ENCODE peak calls at places on chromosomes 12 and 14, in nine cellular contexts. R is GM12892, W is A549, A is HCT116, T is GM12878, P is tibial nerve, M is GM12891, O is heart left ventricle, C is breast epithelium. K is an unnamed sample.

GRCh38 chr14:58882577-58883018 is 244.8 kb downstream of the DACT1 start:
- DNase-seq in T (no peak), M (no peak), P (peak), C (no peak), W (no peak), O (no peak), A (no peak), R (no peak), K (no peak)

GRCh38 chr12:55736780-55737580 is 5.9 kb upstream of the GDF11 start:
- DNase-seq in M (no peak), W (peak), R (no peak), O (peak), P (peak), C (no peak), T (no peak), A (peak), K (peak)

GRCh38 chr12:91178139-91178561 is 4.5 kb downstream of the DCN start:
- DNase-seq in T (no peak), P (no peak), C (no peak), W (no peak), M (no peak), O (no peak), A (no peak), R (no peak), K (no peak)

GRCh38 chr12:54030442-54030801 is 2.2 kb downstream of the HOXC6 start:
- DNase-seq in P (no peak), W (no peak), O (no peak), T (no peak), C (no peak), R (no peak), M (no peak), A (no peak), K (no peak)

GRCh38 chr14:31059152-31059924 is 33.2 kb upstream of the STRN3 start:
- DNase-seq in C (no peak), O (no peak), P (peak), W (no peak), R (no peak), T (no peak), A (no peak), M (no peak), K (peak)

GRCh38 chr12:6235499-6235898 is 35.3 kb downstream of the CD9 start:
- DNase-seq in A (no peak), M (no peak), O (no peak), W (no peak), T (no peak), R (no peak), C (peak), P (no peak), K (peak)

GRCh38 chr14:52863339-52863700 is 71.9 kb upstream of the GNPNAT1 start:
- DNase-seq in W (no peak), O (no peak), M (no peak), R (no peak), C (no peak), P (no peak), T (no peak), A (no peak), K (no peak)

GRCh38 chr12:102300824-102301461 is 103.3 kb upstream of the PMCH start:
- DNase-seq in T (peak), C (no peak), A (peak), M (no peak), R (no peak), W (peak), P (no peak), O (no peak), K (no peak)

GRCh38 chr14:90628825-90629224 is 187.4 kb downstream of the TTC7B start:
- DNase-seq in P (no peak), T (no peak), O (no peak), C (no peak), W (no peak), M (no peak), R (no peak), A (no peak), K (peak)

GRCh38 chr12:120741476-120742206 is 16.0 kb downstream of the ACADS start:
- DNase-seq in M (no peak), P (no peak), A (no peak), W (no peak), T (no peak), R (no peak), O (no peak), C (no peak), K (no peak)
- TF ChIP-seq POLR2A in M (no peak), P (no peak), A (no peak), W (no peak), T (no peak), R (no peak), O (no peak), C (no peak), K (no peak)

DNA sequence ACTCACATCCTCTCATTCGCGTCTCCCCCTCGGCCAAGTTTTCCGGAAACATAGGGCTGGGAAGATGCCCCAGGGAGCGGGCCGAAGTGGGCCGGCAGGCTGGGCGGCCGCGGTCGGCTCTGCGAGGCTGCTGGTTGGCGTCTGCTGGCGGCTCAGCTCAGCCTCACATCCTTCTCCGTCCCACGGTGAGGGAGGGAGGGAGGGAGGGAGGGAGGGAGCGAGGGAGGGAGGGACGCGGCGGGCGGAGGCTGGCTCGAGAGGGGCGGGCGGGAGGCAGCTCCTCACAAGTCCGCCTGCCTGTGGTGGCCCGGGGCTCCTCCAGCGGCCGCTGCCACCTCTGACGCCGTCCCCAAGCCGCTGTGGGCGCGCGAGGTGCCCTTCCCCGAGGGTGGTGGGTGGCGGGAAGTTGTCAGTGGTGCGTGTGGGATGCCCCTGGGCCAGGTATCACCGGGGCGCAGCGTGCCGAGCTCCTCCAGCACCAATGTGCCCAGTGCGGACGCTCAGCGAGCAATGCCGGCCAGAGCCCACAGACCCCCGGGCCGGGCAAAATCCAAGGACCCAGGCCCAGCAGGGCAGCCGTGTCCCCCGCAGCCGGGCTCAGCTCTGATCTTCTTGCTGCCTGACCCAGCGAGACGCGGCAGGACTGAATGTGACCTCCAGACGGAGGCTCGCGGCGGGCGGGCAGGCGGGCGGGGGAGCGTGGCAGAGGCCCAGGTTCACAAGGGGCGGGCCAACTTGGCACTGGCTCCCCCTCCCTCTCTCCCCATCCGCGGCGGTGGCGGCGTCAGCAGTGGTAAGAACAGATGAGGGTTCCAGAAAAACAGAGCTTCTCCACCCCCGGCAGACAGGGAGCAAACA is 94.0 kb downstream of the RFLNA start:
- DNase-seq in M (no peak), T (no peak), A (no peak), W (peak), R (no peak), P (peak), O (peak), C (peak), K (peak)
- TF ChIP-seq POLR2A in M (no peak), T (no peak), A (no peak), W (peak), R (no peak), P (no peak), O (no peak), C (no peak), K (no peak)

GRCh38 chr14:24366664-24367505 is 1.1 kb upstream of the NFATC4 start:
- DNase-seq in A (peak), R (peak), O (peak), P (peak), M (peak), C (peak), W (peak), T (peak), K (peak)
- TF ChIP-seq POLR2A in A (no peak), R (no peak), O (no peak), P (peak), M (no peak), C (peak), W (no peak), T (no peak), K (peak)

GRCh38 chr12:46550266-46550879 is 177.8 kb upstream of the SLC38A2 start:
- DNase-seq in T (no peak), R (no peak), O (no peak), C (no peak), P (no peak), A (no peak), W (no peak), M (no peak), K (no peak)

GRCh38 chr12:46553266-46553665 is 180.7 kb upstream of the SLC38A2 start:
- DNase-seq in O (no peak), C (no peak), M (no peak), T (no peak), P (peak), W (peak), A (peak), R (no peak), K (no peak)

GRCh38 chr12:46547421-46548340 is 175.1 kb upstream of the SLC38A2 start:
- DNase-seq in W (no peak), R (no peak), O (no peak), T (no peak), C (no peak), A (no peak), P (no peak), M (no peak), K (no peak)

GRCh38 chr12:46546634-46547273 is 174.2 kb upstream of the SLC38A2 start:
- DNase-seq in A (no peak), R (peak), O (no peak), T (peak), M (no peak), W (no peak), C (no peak), P (no peak), K (no peak)

GRCh38 chr12:46549527-46550265 is 177.1 kb upstream of the SLC38A2 start:
- DNase-seq in A (peak), R (no peak), P (no peak), C (no peak), M (no peak), T (no peak), O (no peak), W (no peak), K (no peak)
- TF ChIP-seq POLR2A in A (no peak), R (no peak), P (no peak), C (no peak), M (no peak), T (no peak), O (no peak), W (no peak), K (no peak)

GRCh38 chr12:43551271-43551970 is 582 bp downstream of the ADAMTS20 start:
- DNase-seq in P (no peak), O (peak), T (no peak), W (no peak), C (no peak), A (no peak), M (no peak), R (no peak), K (no peak)

GRCh38 chr12:43550831-43551270 is 1.2 kb downstream of the ADAMTS20 start:
- DNase-seq in M (no peak), O (no peak), T (no peak), C (no peak), W (no peak), A (no peak), P (no peak), R (no peak), K (no peak)

GRCh38 chr12:43556057-43556456 is 4.1 kb upstream of the ADAMTS20 start:
- DNase-seq in T (no peak), W (no peak), A (no peak), C (no peak), R (no peak), P (no peak), O (no peak), M (no peak), K (no peak)

GRCh38 chr12:43551971-43552559 is at the start of gene ADAMTS20:
- DNase-seq in A (no peak), M (no peak), W (no peak), R (no peak), T (no peak), C (no peak), P (no peak), O (no peak), K (peak)
- TF ChIP-seq POLR2A in A (no peak), M (no peak), W (no peak), R (no peak), T (no peak), C (no peak), P (no peak), O (no peak), K (no peak)

GRCh38 chr12:65684906-65685305 is 139.4 kb upstream of the HMGA2 start:
- DNase-seq in P (no peak), C (no peak), M (no peak), W (no peak), R (no peak), T (no peak), O (no peak), A (no peak), K (no peak)
- TF ChIP-seq POLR2A in P (no peak), C (no peak), M (no peak), W (no peak), R (no peak), T (no peak), O (no peak), A (no peak), K (no peak)

GRCh38 chr12:105234197-105234596 is 1.8 kb downstream of the APPL2 start:
- DNase-seq in W (no peak), R (no peak), A (no peak), P (no peak), M (no peak), O (no peak), C (no peak), T (no peak), K (no peak)

GRCh38 chr12:105233045-105233905 is 2.7 kb downstream of the APPL2 start:
- DNase-seq in A (no peak), T (no peak), C (no peak), P (no peak), M (no peak), O (no peak), R (no peak), W (no peak), K (peak)

GRCh38 chr12:105235299-105235746 is 651 bp downstream of the APPL2 start:
- DNase-seq in T (no peak), C (no peak), O (no peak), P (no peak), R (no peak), A (no peak), M (no peak), W (peak), K (no peak)

GRCh38 chr12:105237671-105238070 is 1.7 kb upstream of the APPL2 start:
- DNase-seq in M (no peak), T (no peak), O (no peak), R (no peak), P (no peak), A (no peak), C (no peak), W (no peak), K (no peak)

DNA sequence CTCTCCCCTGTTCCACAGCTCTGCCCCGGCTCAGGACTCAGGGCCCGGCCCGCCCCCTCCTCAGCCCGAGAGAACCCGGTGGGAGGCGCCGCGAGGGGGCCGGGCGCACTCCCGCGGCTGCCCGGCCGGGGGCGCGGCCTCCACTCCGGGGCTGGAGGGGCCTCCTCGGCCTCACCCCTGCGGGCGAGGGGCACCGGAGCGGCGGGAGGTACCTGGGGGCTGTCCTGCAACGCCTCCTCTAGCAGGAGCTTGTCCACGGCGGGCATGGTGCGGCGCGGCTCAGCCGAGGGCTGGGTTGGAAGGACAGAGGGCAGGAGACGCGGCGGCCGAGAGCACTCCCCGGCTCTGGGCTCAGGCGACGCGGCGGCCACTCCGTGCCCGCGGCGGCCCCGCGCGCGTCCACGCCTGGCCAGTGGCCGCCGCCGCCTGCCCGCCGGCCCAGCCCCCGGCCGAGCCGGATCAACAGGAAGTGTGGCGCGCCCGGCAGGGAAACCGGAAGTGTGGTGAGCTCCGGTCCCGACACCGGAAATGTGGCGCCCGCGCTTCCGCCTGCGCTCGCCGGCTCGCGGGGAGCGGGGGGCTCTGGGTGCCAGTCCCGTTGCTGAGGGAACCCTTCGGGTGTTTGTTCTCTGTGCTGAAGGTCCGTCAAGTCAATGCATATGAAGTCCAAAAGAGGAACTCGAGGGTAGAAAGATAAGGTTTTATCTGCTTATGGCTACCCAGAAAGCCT is at the start of gene APPL2:
- DNase-seq in C (peak), T (peak), A (peak), O (peak), M (peak), P (peak), W (peak), R (peak), K (peak)
- TF ChIP-seq POLR2A in C (peak), T (peak), A (peak), O (no peak), M (peak), P (peak), W (peak), R (peak), K (peak)

GRCh38 chr12:112160611-112161010 is 35.3 kb downstream of the TRAFD1 start:
- DNase-seq in O (no peak), P (no peak), M (no peak), C (no peak), W (no peak), R (no peak), T (no peak), A (no peak), K (no peak)

GRCh38 chr12:112161711-112162110 is 36.4 kb downstream of the TRAFD1 start:
- DNase-seq in A (no peak), O (no peak), W (no peak), T (no peak), M (no peak), R (no peak), C (no peak), P (no peak), K (no peak)

GRCh38 chr12:112162261-112162790 is 37.0 kb downstream of the TRAFD1 start:
- DNase-seq in O (no peak), R (no peak), T (no peak), P (no peak), C (no peak), W (no peak), A (no peak), M (no peak), K (no peak)

GRCh38 chr12:112163056-112163455 is 37.7 kb downstream of the TRAFD1 start:
- DNase-seq in C (no peak), A (no peak), P (no peak), W (no peak), T (no peak), R (no peak), M (no peak), O (no peak), K (no peak)

GRCh38 chr12:112159146-112159541 is 33.8 kb downstream of the TRAFD1 start:
- DNase-seq in O (no peak), W (no peak), P (no peak), M (no peak), C (no peak), A (no peak), R (no peak), T (no peak), K (no peak)
- TF ChIP-seq POLR2A in O (no peak), W (no peak), P (no peak), M (no peak), C (no peak), A (no peak), R (no peak), T (peak), K (no peak)